ENCODE peak calls at places on chromosomes 4 and X, in four cellular contexts. One of them, this sample, is unnamed.
A peak's percentile ranks its signal among the peaks of the same experiment; 100 is the strongest.

GRCh38 chr4:11632015-11632414 is 203.3 kb upstream of the HS3ST1 start:
- DNase-seq in GM12878: no peak
- DNase-seq in HepG2: no peak
- DNase-seq in K562: no peak
- DNase-seq in this sample: no peak

GRCh38 chrX:20418379-20418778 is 151.7 kb upstream of the RPS6KA3 start:
- DNase-seq in GM12878: no peak
- DNase-seq in HepG2: no peak
- DNase-seq in K562: no peak
- DNase-seq in this sample: no peak

GRCh38 chrX:75746891-75747639 is 38.0 kb downstream of the MAGEE2 start:
- DNase-seq in GM12878: no peak
- DNase-seq in HepG2: peak; percentile 1
- DNase-seq in K562: no peak
- DNase-seq in this sample: peak; percentile 35

GRCh38 chr4:94038195-94038594 is 169.5 kb upstream of the SMARCAD1 start:
- DNase-seq in GM12878: no peak
- DNase-seq in HepG2: no peak
- DNase-seq in K562: no peak
- DNase-seq in this sample: peak; percentile 25

GRCh38 chr4:85747871-85748491 is 273.0 kb downstream of the ARHGAP24 start:
- DNase-seq in GM12878: no peak
- DNase-seq in HepG2: peak; percentile 53
- DNase-seq in K562: peak; percentile 40
- DNase-seq in this sample: peak; percentile 39

GRCh38 chr4:6449746-6450369 is 22.6 kb downstream of the PPP2R2C start:
- DNase-seq in GM12878: no peak
- DNase-seq in HepG2: no peak
- DNase-seq in K562: no peak
- DNase-seq in this sample: no peak

GRCh38 chr4:2829933-2830451 is 13.7 kb upstream of the ADD1 start:
- DNase-seq in GM12878: no peak
- DNase-seq in HepG2: no peak
- DNase-seq in K562: no peak
- DNase-seq in this sample: no peak

GRCh38 chrX:107940095-107940494 is 42.1 kb downstream of the TEX13B start:
- DNase-seq in GM12878: no peak
- DNase-seq in HepG2: peak; percentile 16
- DNase-seq in K562: no peak
- DNase-seq in this sample: no peak

GRCh38 chr4:26826721-26827120 is 33.9 kb upstream of the STIM2 start:
- DNase-seq in GM12878: peak; percentile 72
- DNase-seq in HepG2: no peak
- DNase-seq in K562: no peak
- DNase-seq in this sample: no peak

GRCh38 chr4:71882113-71882512 is 98.2 kb upstream of the GC start:
- DNase-seq in GM12878: no peak
- DNase-seq in HepG2: no peak
- DNase-seq in K562: no peak
- DNase-seq in this sample: no peak

GRCh38 chr4:37757121-37757520 is 69.4 kb upstream of the PGM2 start:
- DNase-seq in GM12878: no peak
- DNase-seq in HepG2: no peak
- DNase-seq in K562: no peak
- DNase-seq in this sample: no peak

GRCh38 chr4:185566425-185566824 is 31.1 kb upstream of the PDLIM3 start:
- DNase-seq in GM12878: no peak
- DNase-seq in HepG2: no peak
- DNase-seq in K562: no peak
- DNase-seq in this sample: no peak

GRCh38 chr4:149790172-149790907 is 25.3 kb downstream of the IQCM start:
- DNase-seq in GM12878: no peak
- DNase-seq in HepG2: no peak
- DNase-seq in K562: no peak
- DNase-seq in this sample: no peak

GRCh38 chr4:1009647-1010521 is 1.5 kb upstream of the FGFRL1 start:
- DNase-seq in GM12878: no peak
- DNase-seq in HepG2: no peak
- DNase-seq in K562: peak; percentile 79
- DNase-seq in this sample: peak; percentile 94

GRCh38 chr4:39976945-39977488 is 694 bp downstream of the PDS5A start:
- DNase-seq in GM12878: no peak
- DNase-seq in HepG2: no peak
- DNase-seq in K562: no peak
- DNase-seq in this sample: peak; percentile 7
- TF ChIP-seq BHLHE40 in GM12878: no peak
- TF ChIP-seq BHLHE40 in HepG2: no peak
- TF ChIP-seq BHLHE40 in K562: no peak
- TF ChIP-seq BHLHE40 in this sample: no peak

GRCh38 chrX:46967547-46967946 is 55.3 kb downstream of the JADE3 start:
- DNase-seq in GM12878: peak; percentile 56
- DNase-seq in HepG2: no peak
- DNase-seq in K562: no peak
- DNase-seq in this sample: no peak
- TF ChIP-seq FOXK2 in GM12878: no peak
- TF ChIP-seq FOXK2 in HepG2: no peak
- TF ChIP-seq FOXK2 in K562: no peak
- TF ChIP-seq FOXK2 in this sample: no peak

GRCh38 chrX:9659571-9660195 is 106.0 kb downstream of the GPR143 start:
- DNase-seq in GM12878: no peak
- DNase-seq in HepG2: no peak
- DNase-seq in K562: no peak
- DNase-seq in this sample: no peak

GRCh38 chrX:9657590-9658256 is 107.9 kb downstream of the GPR143 start:
- DNase-seq in GM12878: no peak
- DNase-seq in HepG2: no peak
- DNase-seq in K562: no peak
- DNase-seq in this sample: no peak

GRCh38 chrX:9656871-9657270 is 108.8 kb downstream of the GPR143 start:
- DNase-seq in GM12878: no peak
- DNase-seq in HepG2: no peak
- DNase-seq in K562: no peak
- DNase-seq in this sample: no peak

GRCh38 chrX:9654928-9655327 is 110.7 kb downstream of the GPR143 start:
- DNase-seq in GM12878: no peak
- DNase-seq in HepG2: no peak
- DNase-seq in K562: no peak
- DNase-seq in this sample: no peak

DNA sequence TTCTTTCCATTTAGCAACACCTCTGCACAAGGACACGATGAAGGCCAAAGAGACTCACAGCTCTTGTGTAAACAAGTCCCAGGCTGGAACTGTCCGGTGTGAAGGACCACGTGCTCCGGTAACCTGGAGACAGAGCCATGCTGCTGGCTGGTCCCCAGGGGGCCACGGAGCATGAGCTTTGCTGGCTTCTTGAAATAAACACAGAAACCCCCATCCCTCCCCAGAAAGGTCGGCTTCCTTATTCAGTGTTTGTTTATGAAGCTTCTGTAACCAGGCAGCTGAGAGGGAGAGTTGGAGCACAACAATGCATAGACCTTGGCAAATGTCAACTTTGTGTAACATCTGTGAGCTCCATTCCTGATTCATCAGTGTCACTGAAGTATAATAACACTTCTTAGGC is 109.4 kb downstream of the GPR143 start:
- DNase-seq in GM12878: no peak
- DNase-seq in HepG2: peak; percentile 57
- DNase-seq in K562: no peak
- DNase-seq in this sample: no peak
- TF ChIP-seq BHLHE40 in GM12878: no peak
- TF ChIP-seq BHLHE40 in HepG2: no peak
- TF ChIP-seq BHLHE40 in K562: no peak
- TF ChIP-seq BHLHE40 in this sample: no peak

DNA sequence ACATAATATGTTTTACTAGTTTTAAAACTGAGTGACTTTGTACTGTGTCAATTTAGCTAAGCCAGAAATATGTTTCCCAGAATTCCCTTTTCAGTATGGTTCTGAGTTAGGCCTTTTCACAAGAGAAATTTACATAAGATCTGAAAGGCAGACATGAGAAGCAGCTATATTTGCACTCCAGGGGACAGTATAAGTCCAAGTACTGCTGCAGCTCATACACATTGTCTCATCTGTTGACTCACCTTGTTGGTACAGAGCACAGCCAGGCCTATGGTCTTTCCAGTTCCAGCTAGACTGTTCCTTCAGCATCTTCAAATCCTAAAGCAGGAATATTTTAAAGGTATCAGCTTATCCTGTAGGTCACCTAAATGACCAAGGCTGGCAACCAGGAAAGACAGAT is 53.5 kb downstream of the BMP3 start:
- DNase-seq in GM12878: no peak
- DNase-seq in HepG2: peak; percentile 10
- DNase-seq in K562: no peak
- DNase-seq in this sample: no peak
- TF ChIP-seq FOXK2 in GM12878: no peak
- TF ChIP-seq FOXK2 in HepG2: no peak
- TF ChIP-seq FOXK2 in K562: no peak
- TF ChIP-seq FOXK2 in this sample: no peak

DNA sequence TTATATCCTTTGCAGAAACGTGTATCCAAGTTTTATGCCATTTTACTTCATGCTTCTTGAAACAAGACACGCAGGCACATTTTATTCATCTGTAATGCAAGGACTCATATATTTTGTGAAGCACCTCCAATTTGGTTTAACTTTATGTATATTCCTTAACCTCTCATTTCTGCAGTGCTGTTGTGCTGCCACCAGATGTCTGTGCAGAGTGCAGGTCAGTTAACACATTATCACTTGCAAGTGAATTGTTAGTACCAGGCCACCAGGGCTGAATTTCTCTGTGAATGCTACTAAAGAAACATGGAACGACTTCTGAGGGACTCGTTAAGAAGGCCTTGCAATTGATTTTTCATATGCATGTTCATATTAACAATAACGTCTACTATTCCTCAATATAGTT is 770.4 kb downstream of the NLGN4X start:
- DNase-seq in GM12878: no peak
- DNase-seq in HepG2: no peak
- DNase-seq in K562: no peak
- DNase-seq in this sample: peak; percentile 4
- TF ChIP-seq BHLHE40 in GM12878: no peak
- TF ChIP-seq BHLHE40 in HepG2: no peak
- TF ChIP-seq BHLHE40 in K562: no peak
- TF ChIP-seq BHLHE40 in this sample: no peak

This sample was measured in HEK293T.